ENCODE peak calls at places on chromosomes 7 and 10, in five cellular contexts. P is HepG2, M is GM12891, Q is K562, H is H1. D is an unnamed sample.

GRCh38 chr10:77965294-77965693 is 38.7 kb upstream of the DLG5 start:
- DNase-seq in P (no peak), M (no peak), Q (no peak), H (no peak), D (no peak)

GRCh38 chr7:102318482-102318971 is 31.9 kb downstream of the SH2B2 start:
- DNase-seq in P (no peak), M (peak), Q (peak), H (no peak), D (no peak)

GRCh38 chr7:70717553-70718248 is 414.2 kb upstream of the GALNT17 start:
- DNase-seq in P (no peak), M (no peak), Q (no peak), H (no peak), D (no peak)

GRCh38 chr10:113732966-113733365 is 18.5 kb upstream of the PLEKHS1 start:
- DNase-seq in P (no peak), M (no peak), Q (no peak), H (no peak), D (no peak)

GRCh38 chr10:102764340-102765257 is 20.9 kb downstream of the WBP1L start:
- DNase-seq in P (no peak), M (no peak), Q (no peak), H (no peak), D (no peak)

GRCh38 chr7:149496642-149497391 is 792 bp downstream of the ZNF746 start:
- DNase-seq in P (no peak), M (peak), Q (peak), H (no peak), D (no peak)

GRCh38 chr10:125450218-125450617 is 232.7 kb downstream of the TEX36 start:
- DNase-seq in P (no peak), M (no peak), Q (no peak), H (no peak), D (no peak)

GRCh38 chr10:14378387-14378960 is 47.8 kb upstream of the FRMD4A start:
- DNase-seq in P (peak), M (no peak), Q (no peak), H (no peak), D (no peak)

GRCh38 chr7:134448359-134449229 is 10.3 kb downstream of the AKR1B1 start:
- DNase-seq in P (no peak), M (no peak), Q (peak), H (no peak), D (no peak)

GRCh38 chr7:43467406-43467805 is 115.5 kb upstream of the STK17A start:
- DNase-seq in P (no peak), M (no peak), Q (no peak), H (no peak), D (no peak)

GRCh38 chr7:29449569-29450260 is 113.9 kb upstream of the PRR15 start:
- DNase-seq in P (peak), M (no peak), Q (no peak), H (no peak), D (no peak)

DNA sequence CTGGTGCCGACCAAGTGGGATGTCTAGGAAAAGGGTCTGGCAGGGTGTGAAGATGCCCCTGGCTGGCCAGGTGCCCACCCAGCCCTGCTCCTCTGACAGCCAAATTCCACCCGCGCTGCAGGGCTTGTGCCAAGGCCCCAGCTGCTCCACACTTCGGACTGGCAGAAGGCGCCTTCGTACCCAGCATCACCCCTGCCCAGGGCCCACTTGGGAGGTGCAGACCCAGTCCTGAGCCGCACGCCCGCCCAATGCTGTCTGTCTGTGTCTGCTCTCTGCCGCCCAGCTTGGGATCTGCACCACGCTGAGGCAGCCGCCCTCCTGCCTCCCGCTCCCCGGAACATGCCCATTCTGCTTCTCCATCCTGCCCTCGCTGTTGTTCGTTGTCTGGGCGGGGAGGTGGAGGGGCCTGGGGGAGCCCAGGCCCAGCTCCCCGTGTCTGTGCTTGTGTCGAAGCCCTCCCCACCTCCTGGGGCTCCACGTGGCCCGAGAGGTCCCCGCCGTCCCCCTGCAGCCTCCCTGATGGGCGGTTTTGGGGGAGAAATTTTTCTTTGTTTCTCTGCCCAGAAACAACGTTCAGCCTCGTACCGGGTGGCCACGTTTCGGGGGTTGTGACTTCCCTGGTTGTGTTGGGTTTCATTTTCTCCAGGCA is 36.9 kb upstream of the PPIF start:
- DNase-seq in P (no peak), M (no peak), Q (no peak), H (no peak), D (no peak)
- TF ChIP-seq TAF1 in P (no peak), M (no peak), Q (no peak), H (no peak), D (no peak)

GRCh38 chr10:96536129-96536528 is 22.4 kb upstream of the TLL2 start:
- DNase-seq in P (no peak), M (no peak), Q (no peak), H (no peak), D (no peak)
- TF ChIP-seq POLR2A in P (no peak), M (no peak), Q (no peak), H (no peak), D (no peak)

DNA sequence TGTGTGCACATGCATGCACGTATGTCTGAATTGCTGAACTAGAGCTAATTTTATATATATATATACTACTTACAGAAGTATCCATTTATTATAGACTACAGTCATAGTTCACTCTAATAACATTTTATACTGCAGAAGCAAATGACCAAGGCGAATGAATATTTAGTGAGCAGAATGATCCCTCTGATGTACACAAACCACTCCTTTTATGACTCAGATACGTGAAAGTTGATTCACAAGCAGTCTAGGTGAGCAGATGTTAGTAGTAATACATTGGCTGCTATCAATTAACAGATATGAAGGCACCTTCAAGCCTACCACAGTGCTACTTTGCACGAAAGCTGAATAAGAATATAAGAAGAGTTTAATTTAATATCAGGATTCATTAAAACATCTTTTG is 10.4 kb downstream of the GPAM start:
- DNase-seq in P (no peak), M (no peak), Q (no peak), H (no peak), D (no peak)
- TF ChIP-seq POLR2AphosphoS5 in P (no peak), M (no peak), Q (no peak), H (no peak), D (no peak)

DNA sequence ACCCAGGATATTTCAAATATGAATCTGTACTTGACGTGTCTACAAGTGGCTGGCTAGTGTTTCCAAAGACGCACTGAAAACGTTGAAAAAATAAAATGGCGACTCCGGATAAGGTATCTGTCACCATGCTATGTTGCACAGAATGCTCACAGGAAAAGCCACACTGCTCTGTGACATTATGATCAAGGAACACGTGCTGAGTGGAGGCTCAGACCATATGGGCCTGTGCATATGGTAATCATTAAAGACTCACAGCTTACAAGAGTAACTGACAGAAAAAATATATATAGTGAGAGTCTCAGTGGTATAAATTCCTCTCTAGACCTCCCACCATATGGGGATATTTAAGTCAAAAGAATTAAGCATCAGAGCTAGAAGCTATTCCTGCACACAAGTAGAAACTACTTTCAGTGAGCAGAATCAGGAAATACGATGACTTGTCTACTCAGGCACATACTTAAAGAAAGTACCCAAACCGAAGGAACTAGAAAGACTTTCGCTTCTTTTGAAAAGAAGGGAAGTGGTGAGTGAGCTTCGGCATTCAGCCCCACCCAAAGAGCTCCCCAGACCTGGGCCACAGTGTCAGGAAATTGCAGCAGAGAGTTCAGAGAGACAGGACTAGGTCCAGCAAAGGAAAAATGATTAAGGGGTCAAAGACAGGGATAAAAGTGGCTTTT is 65.1 kb upstream of the MPP7 start:
- DNase-seq in P (no peak), M (peak), Q (no peak), H (no peak), D (peak)
- TF ChIP-seq TAF1 in P (no peak), M (no peak), Q (no peak), H (no peak), D (no peak)

GRCh38 chr7:1061180-1061579 is 16.8 kb downstream of the GPR146 start:
- DNase-seq in P (no peak), M (no peak), Q (no peak), H (no peak), D (no peak)

GRCh38 chr7:1059200-1060091 is 15.1 kb downstream of the GPR146 start:
- DNase-seq in P (no peak), M (no peak), Q (peak), H (peak), D (no peak)

GRCh38 chr7:1062296-1063294 is 18.2 kb downstream of the GPR146 start:
- DNase-seq in P (no peak), M (peak), Q (no peak), H (no peak), D (peak)

GRCh38 chr7:1058821-1059199 is 14.5 kb downstream of the GPR146 start:
- DNase-seq in P (no peak), M (no peak), Q (no peak), H (no peak), D (no peak)

GRCh38 chr7:1060315-1061080 is 16.2 kb downstream of the GPR146 start:
- DNase-seq in P (no peak), M (no peak), Q (peak), H (no peak), D (no peak)
- TF ChIP-seq POLR2A in P (no peak), M (no peak), Q (no peak), H (no peak), D (no peak)

DNA sequence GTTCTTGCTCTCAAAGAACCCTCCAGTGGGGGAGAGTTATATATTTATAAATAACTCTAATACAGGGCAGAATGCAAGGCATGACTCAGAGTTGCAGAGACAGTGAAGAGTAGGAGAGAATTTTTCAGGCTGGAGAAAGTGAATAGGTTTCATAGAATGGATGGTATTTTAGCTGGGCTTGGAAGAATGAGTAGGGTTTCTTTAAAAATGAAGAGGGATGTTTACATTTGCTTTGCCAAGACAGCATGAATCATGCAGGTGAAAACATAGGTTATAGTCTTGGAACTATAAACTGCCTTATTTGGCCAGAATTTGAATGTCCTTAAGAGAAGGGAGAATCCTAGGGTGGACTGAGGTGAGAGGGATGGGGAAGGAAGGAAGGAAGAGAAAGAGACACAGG is 124.8 kb downstream of the CPED1 start:
- DNase-seq in P (no peak), M (no peak), Q (no peak), H (no peak), D (no peak)
- TF ChIP-seq POLR2AphosphoS5 in P (no peak), M (no peak), Q (no peak), H (no peak), D (no peak)

GRCh38 chr7:47329320-47329926 is 252.5 kb downstream of the TNS3 start:
- DNase-seq in P (no peak), M (no peak), Q (no peak), H (no peak), D (no peak)
- TF ChIP-seq TAF1 in P (no peak), M (no peak), Q (no peak), H (no peak), D (no peak)

GRCh38 chr10:115028419-115028818 is 64.7 kb upstream of the ATRNL1 start:
- DNase-seq in P (no peak), M (no peak), Q (no peak), H (no peak), D (no peak)
- TF ChIP-seq POLR2A in P (no peak), M (no peak), Q (no peak), H (no peak), D (no peak)

DNA sequence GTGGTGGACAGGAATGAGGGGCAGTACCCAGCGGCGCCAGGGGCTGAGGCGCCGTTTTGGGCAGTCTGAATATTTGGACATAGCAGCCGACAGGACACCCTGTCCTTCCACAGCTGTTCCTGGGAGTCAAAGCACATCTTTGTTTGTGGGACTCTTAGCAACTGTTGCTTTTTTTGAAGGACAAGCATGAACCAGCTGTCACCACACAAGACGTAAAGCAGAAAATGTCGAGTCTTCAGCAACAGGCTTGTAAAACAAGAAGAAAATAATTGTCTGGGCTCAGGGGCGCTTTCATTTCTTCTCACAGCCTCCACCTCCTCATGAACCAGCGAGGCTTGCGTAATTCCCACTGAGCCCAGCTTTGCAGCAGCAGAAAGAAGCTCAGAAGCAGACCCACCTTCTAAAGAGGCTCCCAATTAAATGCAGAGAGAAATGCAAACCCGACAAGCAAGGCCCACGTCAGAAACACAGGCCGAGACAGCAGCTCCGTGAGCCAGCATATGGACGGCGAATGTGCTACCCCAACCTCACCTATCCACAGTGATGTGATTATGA is 68.9 kb upstream of the DNAAF5 start:
- DNase-seq in P (no peak), M (no peak), Q (no peak), H (no peak), D (no peak)
- TF ChIP-seq POLR2AphosphoS5 in P (no peak), M (no peak), Q (no peak), H (no peak), D (no peak)